ENCODE peak calls at places on chromosomes 11 and 22, in seven cellular contexts. V is mammary epithelial cell, K is B cell, O is astrocyte of the spinal cord, R is colonic mucosa, L is A673, F is transverse colon. S is an unnamed sample.

GRCh38 chr11:60280412-60280811 is at the start of gene MS4A4A:
- DNase-seq in V (no peak), K (peak), O (no peak), R (no peak), L (no peak), F (peak), S (no peak)

GRCh38 chr11:1925373-1926155 is 6.1 kb downstream of the TNNT3 start:
- DNase-seq in V (no peak), K (no peak), O (no peak), R (no peak), L (no peak), F (no peak), S (no peak)

GRCh38 chr11:78257654-78258053 is 68.9 kb downstream of the USP35 start:
- DNase-seq in V (no peak), K (no peak), O (no peak), R (no peak), L (no peak), F (no peak), S (no peak)

GRCh38 chr11:89267660-89268302 is 90.1 kb downstream of the TYR start:
- DNase-seq in V (no peak), K (no peak), O (no peak), R (no peak), L (no peak), F (no peak), S (no peak)

GRCh38 chr11:86741489-86742435 is 58.6 kb upstream of the PRSS23 start:
- DNase-seq in V (peak), K (no peak), O (peak), R (no peak), L (peak), F (no peak), S (no peak)

GRCh38 chr11:12276831-12277475 is 100.4 kb upstream of the PARVA start:
- DNase-seq in V (no peak), K (no peak), O (no peak), R (no peak), L (no peak), F (no peak), S (no peak)

GRCh38 chr11:67409261-67409666 is 5.4 kb downstream of the TBC1D10C start:
- DNase-seq in V (no peak), K (peak), O (no peak), R (no peak), L (no peak), F (peak), S (no peak)

GRCh38 chr11:86070435-86071056 is 1.7 kb upstream of the PICALM start:
- DNase-seq in V (no peak), K (no peak), O (no peak), R (no peak), L (no peak), F (no peak), S (no peak)

GRCh38 chr11:78714539-78714938 is 139.9 kb upstream of the NARS2 start:
- DNase-seq in V (no peak), K (no peak), O (no peak), R (peak), L (no peak), F (peak), S (no peak)

GRCh38 chr11:101049123-101049522 is 80.5 kb downstream of the PGR start:
- DNase-seq in V (peak), K (no peak), O (no peak), R (no peak), L (no peak), F (no peak), S (no peak)

GRCh38 chr11:115222218-115222862 is 281.9 kb downstream of the CADM1 start:
- DNase-seq in V (peak), K (no peak), O (peak), R (no peak), L (peak), F (peak), S (no peak)

GRCh38 chr11:92154611-92155010 is 70.0 kb upstream of the FAT3 start:
- DNase-seq in V (no peak), K (no peak), O (no peak), R (no peak), L (no peak), F (no peak), S (no peak)

GRCh38 chr11:15714641-15715399 is 600.1 kb downstream of the INSC start:
- DNase-seq in V (no peak), K (no peak), O (no peak), R (no peak), L (no peak), F (no peak), S (no peak)

GRCh38 chr11:28727254-28727653 is 619.1 kb downstream of the METTL15 start:
- DNase-seq in V (no peak), K (no peak), O (peak), R (no peak), L (no peak), F (no peak), S (no peak)

GRCh38 chr11:82733444-82734119 is at the start of gene FAM181B:
- DNase-seq in V (peak), K (no peak), O (peak), R (peak), L (peak), F (peak), S (peak)

GRCh38 chr11:93740802-93741093 is 547 bp downstream of the TAF1D start:
- DNase-seq in V (peak), K (peak), O (peak), R (peak), L (peak), F (peak), S (no peak)
- TF ChIP-seq CTCF in V (peak), K (no peak), O (no peak), R (no peak), L (no peak), F (no peak), S (no peak)

GRCh38 chr22:32448980-32449379 is 15.3 kb downstream of the BPIFC start:
- DNase-seq in V (peak), K (no peak), O (no peak), R (no peak), L (no peak), F (no peak), S (no peak)

GRCh38 chr22:32446321-32446720 is 17.9 kb downstream of the BPIFC start:
- DNase-seq in V (peak), K (no peak), O (no peak), R (no peak), L (no peak), F (no peak), S (no peak)

DNA sequence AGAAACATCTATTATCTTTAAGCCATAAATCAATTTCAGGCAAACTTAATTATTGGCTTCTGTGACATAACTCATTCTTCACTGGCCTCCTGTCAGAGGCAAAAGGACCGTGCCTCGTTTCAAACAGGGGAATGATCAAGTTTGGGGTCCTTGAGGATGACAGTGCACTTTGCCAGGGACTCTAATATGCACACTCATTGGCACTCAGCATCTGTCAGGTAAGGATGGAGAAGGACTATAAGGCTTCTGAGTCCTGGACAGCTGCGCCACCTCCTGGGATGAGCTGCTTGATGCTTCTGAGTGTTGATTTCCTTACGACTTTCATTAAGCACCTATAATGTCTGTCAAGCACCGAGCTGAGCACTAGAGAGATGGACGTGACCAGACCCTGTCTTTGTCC is 20.2 kb downstream of the BPIFC start:
- DNase-seq in V (peak), K (no peak), O (no peak), R (no peak), L (peak), F (peak), S (no peak)
- TF ChIP-seq CTCF in V (peak), K (no peak), O (peak), R (no peak), L (peak), F (peak), S (peak)

GRCh38 chr11:36512016-36512415 is 1.9 kb upstream of the TRAF6 start:
- DNase-seq in V (no peak), K (no peak), O (no peak), R (peak), L (peak), F (no peak), S (no peak)
- TF ChIP-seq CTCF in V (no peak), K (no peak), O (no peak), R (no peak), L (no peak), F (no peak), S (no peak)

GRCh38 chr11:111018571-111018970 is 227.0 kb upstream of the POU2AF2 start:
- DNase-seq in V (peak), K (no peak), O (peak), R (no peak), L (no peak), F (no peak), S (no peak)
- TF ChIP-seq CTCF in V (no peak), K (no peak), O (no peak), R (no peak), L (no peak), F (no peak), S (no peak)

GRCh38 chr11:123429851-123430735 is at the start of gene GRAMD1B:
- DNase-seq in V (no peak), K (peak), O (peak), R (peak), L (peak), F (peak), S (peak)
- TF ChIP-seq CTCF in V (no peak), K (no peak), O (peak), R (no peak), L (peak), F (no peak), S (peak)

GRCh38 chr22:20526628-20527355 is 19.4 kb downstream of the MED15 start:
- DNase-seq in V (peak), K (no peak), O (peak), R (no peak), L (peak), F (no peak), S (no peak)
- TF ChIP-seq CTCF in V (peak), K (no peak), O (peak), R (no peak), L (no peak), F (no peak), S (no peak)